ENCODE peak calls at places on chromosomes 6 and 20, in four cellular contexts. E is H1, Z is esophagus squamous epithelium, S is adrenal gland. D is an unnamed sample.

GRCh38 chr6:34349226-34349625 is 43.2 kb downstream of the NUDT3 start:
- DNase-seq in S (no peak), Z (no peak), E (no peak), D (no peak)

GRCh38 chr6:86966271-86966670 is 28.9 kb downstream of the HTR1E start:
- DNase-seq in S (no peak), E (no peak), Z (no peak), D (no peak)

GRCh38 chr20:25508083-25508770 is 77.1 kb downstream of the NINL start:
- DNase-seq in S (peak; percentile 88), E (no peak), Z (no peak), D (peak; percentile 85)

GRCh38 chr6:169857343-169858292 is 106.2 kb downstream of the ERMARD start:
- DNase-seq in E (no peak), Z (no peak), S (peak; percentile 21), D (no peak)

GRCh38 chr6:158568549-158568948 is 8.7 kb downstream of the TMEM181 start:
- DNase-seq in Z (no peak), S (no peak), E (no peak), D (no peak)

GRCh38 chr20:49676581-49677291 is 36.9 kb downstream of the B4GALT5 start:
- DNase-seq in E (no peak), Z (no peak), S (no peak), D (peak; percentile 42)

GRCh38 chr20:49999329-49999728 is 16.5 kb downstream of the SNAI1 start:
- DNase-seq in E (no peak), S (no peak), Z (no peak), D (no peak)

GRCh38 chr20:25437153-25437581 is 29.7 kb downstream of the GINS1 start:
- DNase-seq in S (no peak), E (peak; percentile 17), Z (no peak), D (no peak)

GRCh38 chr6:29527564-29527963 is 32.0 kb downstream of the UBD start:
- DNase-seq in Z (no peak), S (no peak), E (no peak), D (no peak)

GRCh38 chr6:26561533-26562466 is 23.6 kb downstream of the HMGN4 start:
- DNase-seq in S (no peak), E (no peak), Z (no peak), D (no peak)

GRCh38 chr20:44310664-44311639 is at the start of gene FITM2:
- DNase-seq in E (peak; percentile 93), Z (peak; percentile 91), S (peak; percentile 99), D (peak; percentile 99)

GRCh38 chr6:96939019-96939805 is 14.7 kb downstream of the KLHL32 start:
- DNase-seq in E (no peak), S (peak; percentile 77), Z (no peak), D (no peak)

GRCh38 chr6:30720738-30721197 is 616 bp downstream of the TUBB start:
- DNase-seq in E (no peak), Z (peak; percentile 41), S (peak; percentile 89), D (no peak)

GRCh38 chr20:3224681-3225421 is 14.1 kb downstream of the SLC4A11 start:
- DNase-seq in Z (no peak), E (no peak), S (no peak), D (no peak)

GRCh38 chr20:24118781-24119175 is 130.2 kb upstream of the GGTLC1 start:
- DNase-seq in E (no peak), Z (no peak), S (peak; percentile 64), D (no peak)

GRCh38 chr6:108955329-108955949 is 107.2 kb downstream of the ARMC2 start:
- DNase-seq in Z (no peak), S (no peak), E (no peak), D (no peak)

GRCh38 chr6:139007428-139007827 is 19.4 kb upstream of the REPS1 start:
- DNase-seq in Z (no peak), S (no peak), E (no peak), D (no peak)

GRCh38 chr6:167045828-167046580 is 46.8 kb downstream of the CEP43 start:
- DNase-seq in Z (no peak), E (no peak), S (no peak), D (no peak)

GRCh38 chr20:51643390-51643789 is 100.9 kb upstream of the NFATC2 start:
- DNase-seq in Z (no peak), E (no peak), S (no peak), D (no peak)

GRCh38 chr20:39886650-39887190 is 802.3 kb downstream of the MAFB start:
- DNase-seq in E (no peak), Z (no peak), S (peak; percentile 61), D (no peak)

GRCh38 chr20:12207875-12208274 is 290.2 kb downstream of the BTBD3 start:
- DNase-seq in E (peak; percentile 27), S (no peak), Z (no peak), D (no peak)

GRCh38 chr6:55512904-55513303 is 66.1 kb downstream of the HMGCLL1 start:
- DNase-seq in Z (no peak), E (no peak), S (no peak), D (no peak)

GRCh38 chr20:32858873-32859372 is at the start of gene EFCAB8:
- DNase-seq in Z (no peak), S (no peak), E (no peak), D (no peak)

GRCh38 chr20:59462249-59462648 is 142.1 kb upstream of the PHACTR3 start:
- DNase-seq in E (no peak), Z (no peak), S (no peak), D (no peak)

GRCh38 chr20:9886227-9886626 is 47.4 kb upstream of the PAK5 start:
- DNase-seq in S (no peak), Z (no peak), E (no peak), D (no peak)

GRCh38 chr6:157220485-157220884 is 102.8 kb downstream of the TMEM242 start:
- DNase-seq in E (no peak), Z (no peak), S (no peak), D (no peak)

GRCh38 chr6:39608652-39609345 is 116.4 kb downstream of the KIF6 start:
- DNase-seq in E (no peak), S (no peak), Z (no peak), D (no peak)

GRCh38 chr6:109869398-109870165 is 108.5 kb upstream of the GPR6 start:
- DNase-seq in Z (no peak), S (peak; percentile 64), E (no peak), D (no peak)

GRCh38 chr6:133436652-133437051 is 195.5 kb downstream of the EYA4 start:
- DNase-seq in Z (no peak), E (no peak), S (no peak), D (no peak)

GRCh38 chr6:22637781-22638180 is 68.4 kb downstream of the HDGFL1 start:
- DNase-seq in S (no peak), Z (no peak), E (no peak), D (no peak)

GRCh38 chr6:6283747-6284146 is 36.7 kb downstream of the F13A1 start:
- DNase-seq in E (no peak), S (no peak), Z (no peak), D (no peak)

GRCh38 chr20:57397693-57398108 is 6.5 kb downstream of the RBM38 start:
- DNase-seq in S (peak; percentile 64), E (no peak), Z (no peak), D (no peak)

GRCh38 chr6:32622545-32623401 is 14.4 kb upstream of the HLA-DQA1 start:
- DNase-seq in S (no peak), Z (no peak), E (peak; percentile 31), D (no peak)

GRCh38 chr6:166927942-166928643 is 28.3 kb downstream of the RNASET2 start:
- DNase-seq in S (peak; percentile 49), E (no peak), Z (no peak), D (no peak)

GRCh38 chr20:645318-646106 is 7.5 kb downstream of the SRXN1 start:
- DNase-seq in E (peak; percentile 82), S (peak; percentile 83), Z (no peak), D (peak; percentile 92)

GRCh38 chr20:9838378-9839295 is at the start of gene PAK5:
- DNase-seq in Z (no peak), E (peak; percentile 85), S (peak; percentile 89), D (no peak)

GRCh38 chr20:17624070-17624469 is 54.2 kb downstream of the DSTN start:
- DNase-seq in E (no peak), S (no peak), Z (no peak), D (no peak)

GRCh38 chr6:5730586-5731263 is 276.0 kb downstream of the NRN1 start:
- DNase-seq in E (no peak), Z (no peak), S (no peak), D (no peak)

GRCh38 chr6:90413867-90414266 is 117.2 kb upstream of the BACH2 start:
- DNase-seq in E (no peak), Z (no peak), S (no peak), D (no peak)

GRCh38 chr20:31738729-31739549 is at the start of gene TPX2:
- DNase-seq in E (peak; percentile 90), Z (peak; percentile 63), S (peak; percentile 98), D (peak; percentile 91)
- TF ChIP-seq POLR2A in E (peak; percentile 90), Z (peak; percentile 51), S (peak; percentile 44), D (peak; percentile 57)

DNA sequence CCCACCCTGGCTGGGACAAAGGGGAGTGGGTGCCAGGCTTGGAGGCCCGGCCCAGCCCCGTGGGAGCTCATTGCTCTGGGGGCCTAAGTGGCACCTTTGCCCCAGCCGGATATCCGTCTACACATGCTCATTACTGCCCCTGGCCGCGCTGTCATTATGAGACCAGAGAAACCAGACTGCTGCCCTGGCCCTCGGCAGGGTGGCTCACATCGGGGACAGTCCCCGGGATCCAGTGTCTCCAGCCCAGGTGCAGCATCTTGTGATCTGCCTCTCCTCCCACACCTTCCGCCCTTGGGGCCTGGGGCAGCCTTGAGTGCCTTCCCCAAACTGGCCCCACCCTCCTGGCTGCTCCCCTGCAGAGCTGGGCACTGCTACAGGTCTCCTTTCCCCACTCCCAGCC is 4.9 kb downstream of the SRMS start:
- DNase-seq in S (no peak), Z (no peak), E (no peak), D (no peak)
- TF ChIP-seq POLR2A in S (no peak), Z (no peak), E (no peak), D (no peak)

GRCh38 chr20:63641146-63641791 is 12.0 kb downstream of the STMN3 start:
- DNase-seq in Z (no peak), E (no peak), S (no peak), D (no peak)
- TF ChIP-seq POLR2A in Z (peak; percentile 52), E (no peak), S (no peak), D (no peak)

DNA sequence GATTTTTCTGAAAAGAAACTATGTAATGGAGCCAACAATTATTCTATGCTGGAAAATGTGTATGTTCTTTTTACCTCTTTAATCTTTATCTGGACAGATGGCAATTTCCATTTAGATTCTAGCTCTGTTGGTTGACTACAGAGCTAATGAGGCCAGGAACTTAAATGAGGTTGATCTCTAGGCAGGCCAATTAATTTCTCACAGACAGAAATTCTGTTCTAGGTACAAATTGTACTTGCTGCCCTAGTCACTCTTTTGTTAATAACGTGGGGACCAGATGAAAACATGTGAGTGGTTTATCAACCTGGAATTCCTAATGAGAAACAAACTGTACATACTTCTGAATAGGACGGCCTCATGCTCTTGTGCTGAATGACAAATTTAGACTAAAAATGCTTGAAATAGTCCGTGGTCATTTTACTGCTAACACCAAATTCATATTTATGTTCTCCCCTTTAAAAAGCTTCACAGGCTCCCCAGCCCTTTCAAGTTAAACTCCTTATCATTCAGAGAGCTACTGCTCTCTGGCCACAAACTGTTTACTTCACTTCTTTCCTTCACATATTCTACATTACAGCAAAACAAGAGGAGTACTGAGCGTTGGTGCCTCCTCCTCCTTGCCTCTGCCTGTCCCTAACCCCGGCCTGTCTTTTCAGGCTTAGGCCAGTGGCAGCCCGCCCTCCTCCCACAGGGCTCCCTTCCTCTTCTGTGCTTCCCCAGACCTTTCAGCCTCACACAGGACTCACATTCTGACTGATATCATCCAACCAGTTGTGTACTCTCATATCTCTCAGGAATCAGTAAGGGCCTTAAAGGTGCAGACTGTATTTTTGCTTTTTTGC is 41.4 kb downstream of the DTNBP1 start:
- DNase-seq in E (no peak), S (peak; percentile 72), Z (no peak), D (no peak)
- TF ChIP-seq POLR2A in E (no peak), S (no peak), Z (no peak), D (no peak)

D was measured in H54.